ENCODE peak calls at places on chromosomes 1 and 21, in six cellular contexts. Y is H4, W is fibroblast of mammary gland, N is hepatic stellate cell, G is caudate nucleus, E is NCI-H146. V is an unnamed sample.

GRCh38 chr1:38779491-38779890 is 80.1 kb downstream of the RRAGC start:
- DNase-seq in Y (no peak), W (no peak), N (no peak), G (no peak), E (no peak), V (no peak)

GRCh38 chr1:212288614-212289013 is 3.4 kb downstream of the PPP2R5A start:
- DNase-seq in Y (peak; percentile 40), W (peak; percentile 61), N (peak; percentile 44), G (no peak), E (no peak), V (peak; percentile 75)

GRCh38 chr21:43727571-43728466 is 8.9 kb downstream of the PDXK start:
- DNase-seq in Y (no peak), W (no peak), N (peak; percentile 43), G (no peak), E (no peak), V (no peak)

GRCh38 chr21:15209224-15209623 is 144.4 kb upstream of the NRIP1 start:
- DNase-seq in Y (no peak), W (no peak), N (no peak), G (no peak), E (no peak), V (no peak)

GRCh38 chr1:63698001-63698838 is 75.6 kb upstream of the ROR1 start:
- DNase-seq in Y (peak; percentile 84), W (no peak), N (no peak), G (no peak), E (no peak), V (no peak)

GRCh38 chr1:156691216-156691615 is 14.0 kb upstream of the NES start:
- DNase-seq in Y (no peak), W (no peak), N (no peak), G (no peak), E (no peak), V (no peak)

GRCh38 chr1:224705578-224705977 is 89.5 kb downstream of the CNIH3 start:
- DNase-seq in Y (no peak), W (no peak), N (no peak), G (no peak), E (no peak), V (no peak)

GRCh38 chr1:41484881-41485280 is 398 bp upstream of the EDN2 start:
- DNase-seq in Y (no peak), W (no peak), N (no peak), G (no peak), E (no peak), V (no peak)

GRCh38 chr1:173255214-173255813 is 48.2 kb upstream of the TNFSF4 start:
- DNase-seq in Y (peak; percentile 14), W (peak; percentile 70), N (peak; percentile 37), G (no peak), E (no peak), V (peak; percentile 63)

GRCh38 chr1:68770817-68771216 is 273.9 kb upstream of the DEPDC1 start:
- DNase-seq in Y (no peak), W (no peak), N (no peak), G (no peak), E (no peak), V (no peak)